ENCODE peak calls at places on chromosomes 6 and 20, in nine cellular contexts. H is BJ, R is ascending aorta, D is choroid plexus epithelial cell, P is lung, F is transverse colon, Y is AG10803, A is left ventricle myocardium inferior, S is fibroblast of pulmonary artery. B is an unnamed sample.
A peak's percentile ranks its signal among the peaks of the same experiment; 100 is the strongest.

GRCh38 chr20:33859751-33860150 is 48.6 kb downstream of the CHMP4B start:
- DNase-seq in H (no peak), R (no peak), D (no peak), P (no peak), F (no peak), Y (no peak), A (no peak), S (no peak), B (no peak)

GRCh38 chr6:20808984-20809383 is 274.7 kb downstream of the CDKAL1 start:
- DNase-seq in H (no peak), R (no peak), D (peak; percentile 35), P (no peak), F (no peak), Y (peak; percentile 13), A (no peak), S (no peak), B (no peak)

GRCh38 chr6:21186479-21187055 is 407.0 kb upstream of the SOX4 start:
- DNase-seq in H (no peak), R (no peak), D (no peak), P (no peak), F (no peak), Y (peak; percentile 15), A (no peak), S (no peak), B (no peak)

GRCh38 chr6:138651491-138651890 is 122.1 kb upstream of the CCDC28A start:
- DNase-seq in H (no peak), R (no peak), D (no peak), P (no peak), F (no peak), Y (no peak), A (no peak), S (no peak), B (no peak)

GRCh38 chr6:128743974-128744765 is 138.8 kb upstream of the LAMA2 start:
- DNase-seq in H (no peak), R (no peak), D (no peak), P (no peak), F (no peak), Y (no peak), A (no peak), S (no peak), B (no peak)

GRCh38 chr6:118801257-118801656 is 92.7 kb upstream of the ASF1A start:
- DNase-seq in H (no peak), R (no peak), D (no peak), P (no peak), F (no peak), Y (no peak), A (no peak), S (no peak), B (no peak)

GRCh38 chr6:161048636-161049035 is 57.1 kb downstream of the MAP3K4 start:
- DNase-seq in H (no peak), R (no peak), D (peak; percentile 88), P (no peak), F (no peak), Y (peak; percentile 92), A (no peak), S (peak; percentile 41), B (no peak)

GRCh38 chr20:40319056-40319455 is 370.0 kb downstream of the MAFB start:
- DNase-seq in H (no peak), R (no peak), D (no peak), P (no peak), F (no peak), Y (no peak), A (no peak), S (no peak), B (no peak)

GRCh38 chr20:7790189-7790588 is 150.1 kb downstream of the HAO1 start:
- DNase-seq in H (no peak), R (no peak), D (peak; percentile 16), P (no peak), F (no peak), Y (peak; percentile 76), A (no peak), S (peak; percentile 51), B (no peak)

GRCh38 chr6:71181565-71181964 is 107.0 kb upstream of the OGFRL1 start:
- DNase-seq in H (peak; percentile 67), R (no peak), D (peak; percentile 88), P (no peak), F (no peak), Y (peak; percentile 94), A (no peak), S (peak; percentile 91), B (no peak)

GRCh38 chr20:9363673-9364072 is 150.7 kb upstream of the LAMP5 start:
- DNase-seq in H (no peak), R (no peak), D (no peak), P (no peak), F (no peak), Y (no peak), A (no peak), S (no peak), B (no peak)

GRCh38 chr20:63114693-63115069 is 101.2 kb downstream of the YTHDF1 start:
- DNase-seq in H (no peak), R (no peak), D (no peak), P (no peak), F (no peak), Y (no peak), A (no peak), S (no peak), B (no peak)

GRCh38 chr6:551405-551804 is 105.5 kb downstream of the HUS1B start:
- DNase-seq in H (peak; percentile 22), R (no peak), D (peak; percentile 73), P (no peak), F (no peak), Y (peak; percentile 9), A (no peak), S (peak; percentile 26), B (peak; percentile 32)
- TF ChIP-seq CTCF in H (peak; percentile 43), R (no peak), D (peak; percentile 53), P (no peak), F (no peak), Y (no peak), A (peak; percentile 25), S (no peak), B (no peak)

DNA sequence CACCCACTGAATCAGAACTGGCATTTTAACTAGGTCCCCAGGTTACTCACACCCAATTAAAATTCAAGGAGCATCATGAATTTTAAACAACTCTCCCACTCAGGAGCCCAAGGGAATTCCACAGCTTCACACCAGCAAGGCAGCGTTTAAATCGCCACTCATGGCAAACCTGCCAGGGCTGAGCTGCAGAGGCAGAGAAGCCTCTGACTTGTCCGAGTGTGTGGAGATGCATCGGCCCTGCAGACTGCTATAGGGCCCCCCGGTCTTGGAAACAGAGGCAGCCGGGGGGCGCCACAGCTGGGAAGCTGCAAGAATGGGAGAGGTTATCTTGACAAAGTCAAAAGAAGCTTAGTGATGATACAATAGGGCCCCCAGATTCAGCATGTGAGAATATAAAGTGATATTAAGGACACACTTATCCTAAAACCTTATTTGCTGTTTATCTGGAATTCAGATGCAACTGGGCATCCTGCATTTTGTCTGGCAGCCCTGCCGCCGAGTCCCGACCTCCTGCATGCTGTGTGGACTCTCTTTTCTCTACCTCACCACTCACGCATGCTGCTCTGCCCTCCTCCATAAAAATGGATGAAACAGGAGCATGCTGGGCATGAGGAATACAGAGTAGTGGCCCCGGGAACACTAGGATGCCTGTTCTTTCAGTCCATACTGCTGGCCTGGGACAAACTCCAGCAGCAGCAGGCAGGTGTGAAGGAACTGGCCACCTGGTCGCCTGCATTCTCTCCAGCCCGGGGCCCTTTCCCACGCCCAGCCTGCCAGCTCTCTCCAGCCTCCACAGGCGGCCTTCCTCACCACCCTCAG is 126.1 kb downstream of the PXDC1 start:
- DNase-seq in H (no peak), R (no peak), D (no peak), P (no peak), F (no peak), Y (no peak), A (no peak), S (no peak), B (no peak)
- TF ChIP-seq CTCF in H (no peak), R (no peak), D (no peak), P (no peak), F (no peak), Y (no peak), A (no peak), S (no peak), B (no peak)

GRCh38 chr6:109527989-109528388 is 45.0 kb upstream of the ZBTB24 start:
- DNase-seq in H (no peak), R (no peak), D (peak; percentile 39), P (no peak), F (no peak), Y (no peak), A (no peak), S (peak; percentile 30), B (no peak)
- TF ChIP-seq CTCF in H (peak; percentile 17), R (no peak), D (peak; percentile 41), P (no peak), F (no peak), Y (peak; percentile 30), A (no peak), S (peak; percentile 43), B (peak; percentile 38)

GRCh38 chr20:57047281-57048026 is 219.0 kb downstream of the BMP7 start:
- DNase-seq in H (no peak), R (no peak), D (no peak), P (no peak), F (peak; percentile 14), Y (no peak), A (no peak), S (no peak), B (no peak)

GRCh38 chr20:57051096-57051495 is 215.3 kb downstream of the BMP7 start:
- DNase-seq in H (no peak), R (no peak), D (no peak), P (no peak), F (no peak), Y (no peak), A (no peak), S (no peak), B (no peak)

GRCh38 chr20:57043669-57044268 is 222.7 kb downstream of the BMP7 start:
- DNase-seq in H (no peak), R (no peak), D (no peak), P (no peak), F (no peak), Y (no peak), A (no peak), S (no peak), B (no peak)

GRCh38 chr20:57049298-57049697 is 217.1 kb downstream of the BMP7 start:
- DNase-seq in H (no peak), R (no peak), D (no peak), P (no peak), F (no peak), Y (no peak), A (no peak), S (no peak), B (no peak)

GRCh38 chr20:57048027-57048869 is 218.2 kb downstream of the BMP7 start:
- DNase-seq in H (no peak), R (no peak), D (peak; percentile 65), P (no peak), F (peak; percentile 37), Y (peak; percentile 65), A (no peak), S (peak; percentile 13), B (peak; percentile 69)
- TF ChIP-seq CTCF in H (peak; percentile 73), R (peak; percentile 12), D (peak; percentile 80), P (no peak), F (peak; percentile 53), Y (peak; percentile 60), A (peak; percentile 45), S (peak; percentile 45), B (peak; percentile 73)

B was measured in nephron progenitor cell.